ENCODE peak calls at places on chromosomes 13 and 19, in five cellular contexts. One of them, this sample, is unnamed.

GRCh38 chr13:83325454-83325853 is 556.8 kb downstream of the SLITRK1 start:
- DNase-seq in aorta: no peak
- DNase-seq in tibial nerve: no peak
- DNase-seq in Peyer's patch: no peak
- DNase-seq in effector memory CD4-positive, alpha-beta T cell: no peak
- DNase-seq in this sample: no peak

GRCh38 chr19:45547965-45548609 is 36.5 kb downstream of the OPA3 start:
- DNase-seq in effector memory CD4-positive, alpha-beta T cell: no peak
- DNase-seq in tibial nerve: no peak
- DNase-seq in Peyer's patch: peak; percentile 67
- DNase-seq in aorta: no peak
- DNase-seq in this sample: no peak

GRCh38 chr19:8194528-8195275 is 14.5 kb upstream of the CERS4 start:
- DNase-seq in aorta: peak; percentile 58
- DNase-seq in Peyer's patch: peak; percentile 88
- DNase-seq in tibial nerve: no peak
- DNase-seq in effector memory CD4-positive, alpha-beta T cell: peak; percentile 49
- DNase-seq in this sample: peak; percentile 90

GRCh38 chr19:43481701-43482100 is 16.3 kb upstream of the LYPD3 start:
- DNase-seq in aorta: no peak
- DNase-seq in effector memory CD4-positive, alpha-beta T cell: no peak
- DNase-seq in Peyer's patch: no peak
- DNase-seq in tibial nerve: no peak
- DNase-seq in this sample: no peak

GRCh38 chr19:46955114-46955812 is 64.4 kb upstream of the NPAS1 start:
- DNase-seq in aorta: no peak
- DNase-seq in tibial nerve: no peak
- DNase-seq in Peyer's patch: no peak
- DNase-seq in effector memory CD4-positive, alpha-beta T cell: no peak
- DNase-seq in this sample: peak; percentile 75

GRCh38 chr13:42279080-42279479 is 7.1 kb downstream of the AKAP11 start:
- DNase-seq in tibial nerve: no peak
- DNase-seq in Peyer's patch: no peak
- DNase-seq in effector memory CD4-positive, alpha-beta T cell: no peak
- DNase-seq in aorta: no peak
- DNase-seq in this sample: peak; percentile 68

GRCh38 chr13:32887617-32888016 is 128.6 kb upstream of the KL start:
- DNase-seq in effector memory CD4-positive, alpha-beta T cell: no peak
- DNase-seq in Peyer's patch: no peak
- DNase-seq in aorta: no peak
- DNase-seq in tibial nerve: no peak
- DNase-seq in this sample: no peak

GRCh38 chr13:99312493-99312883 is 5.3 kb upstream of the GPR183 start:
- DNase-seq in Peyer's patch: peak; percentile 77
- DNase-seq in tibial nerve: peak; percentile 81
- DNase-seq in effector memory CD4-positive, alpha-beta T cell: no peak
- DNase-seq in aorta: peak; percentile 88
- DNase-seq in this sample: no peak

GRCh38 chr19:13689050-13689449 is 75.3 kb upstream of the MRI1 start:
- DNase-seq in tibial nerve: no peak
- DNase-seq in aorta: no peak
- DNase-seq in Peyer's patch: no peak
- DNase-seq in effector memory CD4-positive, alpha-beta T cell: no peak
- DNase-seq in this sample: peak; percentile 47

GRCh38 chr13:26254583-26255102 is 714 bp downstream of the CDK8 start:
- DNase-seq in aorta: peak; percentile 66
- DNase-seq in tibial nerve: peak; percentile 29
- DNase-seq in Peyer's patch: peak; percentile 82
- DNase-seq in effector memory CD4-positive, alpha-beta T cell: peak; percentile 38
- DNase-seq in this sample: peak; percentile 42

GRCh38 chr13:77563110-77563509 is 27.6 kb downstream of the SCEL start:
- DNase-seq in Peyer's patch: no peak
- DNase-seq in aorta: no peak
- DNase-seq in effector memory CD4-positive, alpha-beta T cell: no peak
- DNase-seq in tibial nerve: no peak
- DNase-seq in this sample: no peak

GRCh38 chr13:99275093-99275469 is 16.9 kb upstream of the GPR18 start:
- DNase-seq in aorta: no peak
- DNase-seq in tibial nerve: no peak
- DNase-seq in Peyer's patch: peak; percentile 73
- DNase-seq in effector memory CD4-positive, alpha-beta T cell: peak; percentile 20
- DNase-seq in this sample: no peak

GRCh38 chr13:27362064-27362751 is 62.2 kb upstream of the GTF3A start:
- DNase-seq in Peyer's patch: peak; percentile 94
- DNase-seq in effector memory CD4-positive, alpha-beta T cell: peak; percentile 51
- DNase-seq in tibial nerve: peak; percentile 86
- DNase-seq in aorta: peak; percentile 90
- DNase-seq in this sample: peak; percentile 58

GRCh38 chr13:40680659-40681323 is 14.3 kb upstream of the FOXO1 start:
- DNase-seq in Peyer's patch: no peak
- DNase-seq in tibial nerve: no peak
- DNase-seq in aorta: no peak
- DNase-seq in effector memory CD4-positive, alpha-beta T cell: no peak
- DNase-seq in this sample: no peak
- H3K27ac ChIP-seq in Peyer's patch: no peak overlapping the region
- H3K27ac ChIP-seq in tibial nerve: peak overlapping the region; percentile 70
- H3K27ac ChIP-seq in aorta: no peak overlapping the region
- H3K27ac ChIP-seq in effector memory CD4-positive, alpha-beta T cell: no peak overlapping the region
- H3K27ac ChIP-seq in this sample: no peak overlapping the region

GRCh38 chr13:48491423-48492122 is 41.3 kb downstream of the RCBTB2 start:
- DNase-seq in aorta: no peak
- DNase-seq in tibial nerve: no peak
- DNase-seq in effector memory CD4-positive, alpha-beta T cell: no peak
- DNase-seq in Peyer's patch: no peak
- DNase-seq in this sample: no peak
- H3K4me3 ChIP-seq in aorta: no peak overlapping the region
- H3K4me3 ChIP-seq in tibial nerve: peak overlapping the region; percentile 34
- H3K4me3 ChIP-seq in effector memory CD4-positive, alpha-beta T cell: peak overlapping the region; percentile 45
- H3K4me3 ChIP-seq in Peyer's patch: peak overlapping the region; percentile 23
- H3K4me3 ChIP-seq in this sample: peak overlapping the region; percentile 79

GRCh38 chr13:109146393-109146792 is 517.0 kb downstream of the MYO16 start:
- DNase-seq in Peyer's patch: no peak
- DNase-seq in aorta: no peak
- DNase-seq in effector memory CD4-positive, alpha-beta T cell: no peak
- DNase-seq in tibial nerve: no peak
- DNase-seq in this sample: no peak

GRCh38 chr13:109145631-109146030 is 516.2 kb downstream of the MYO16 start:
- DNase-seq in Peyer's patch: peak; percentile 66
- DNase-seq in tibial nerve: peak; percentile 45
- DNase-seq in effector memory CD4-positive, alpha-beta T cell: no peak
- DNase-seq in aorta: no peak
- DNase-seq in this sample: no peak

GRCh38 chr13:109144693-109145437 is 515.5 kb downstream of the MYO16 start:
- DNase-seq in aorta: no peak
- DNase-seq in effector memory CD4-positive, alpha-beta T cell: no peak
- DNase-seq in tibial nerve: no peak
- DNase-seq in Peyer's patch: no peak
- DNase-seq in this sample: no peak

GRCh38 chr13:109148243-109148642 is 518.8 kb downstream of the MYO16 start:
- DNase-seq in effector memory CD4-positive, alpha-beta T cell: no peak
- DNase-seq in aorta: no peak
- DNase-seq in Peyer's patch: no peak
- DNase-seq in tibial nerve: no peak
- DNase-seq in this sample: no peak

GRCh38 chr13:109146912-109147624 is 517.7 kb downstream of the MYO16 start:
- DNase-seq in Peyer's patch: no peak
- DNase-seq in tibial nerve: no peak
- DNase-seq in aorta: no peak
- DNase-seq in effector memory CD4-positive, alpha-beta T cell: no peak
- DNase-seq in this sample: no peak
- H3K27ac ChIP-seq in Peyer's patch: no peak overlapping the region
- H3K27ac ChIP-seq in tibial nerve: no peak overlapping the region
- H3K27ac ChIP-seq in aorta: no peak overlapping the region
- H3K27ac ChIP-seq in effector memory CD4-positive, alpha-beta T cell: no peak overlapping the region
- H3K27ac ChIP-seq in this sample: no peak overlapping the region

GRCh38 chr19:3276341-3276799 is 51.9 kb downstream of the CELF5 start:
- DNase-seq in Peyer's patch: peak; percentile 56
- DNase-seq in aorta: no peak
- DNase-seq in tibial nerve: no peak
- DNase-seq in effector memory CD4-positive, alpha-beta T cell: peak; percentile 38
- DNase-seq in this sample: no peak
- H3K4me3 ChIP-seq in Peyer's patch: no peak overlapping the region
- H3K4me3 ChIP-seq in aorta: no peak overlapping the region
- H3K4me3 ChIP-seq in tibial nerve: no peak overlapping the region
- H3K4me3 ChIP-seq in effector memory CD4-positive, alpha-beta T cell: no peak overlapping the region
- H3K4me3 ChIP-seq in this sample: no peak overlapping the region